ENCODE peak calls at places on chromosomes 5 and 9, in nine cellular contexts. U, S, F, V, O, X, Z, I and R are unnamed samples.

GRCh38 chr9:124263800-124264426 is 6.2 kb downstream of the NEK6 start:
- DNase-seq in S (no peak), F (no peak), V (no peak), X (peak), I (no peak), U (no peak), O (no peak), Z (no peak), R (no peak)

GRCh38 chr5:82886911-82887310 is 190.3 kb downstream of the TMEM167A start:
- DNase-seq in X (no peak), O (no peak), U (no peak), Z (no peak), F (no peak), V (no peak), I (no peak), S (no peak), R (no peak)

GRCh38 chr5:96113170-96113939 is 151.7 kb upstream of the ELL2 start:
- DNase-seq in U (no peak), F (no peak), I (peak), V (no peak), O (no peak), Z (no peak), X (no peak), S (no peak), R (no peak)

GRCh38 chr5:1670342-1670741 is 129.3 kb downstream of the MRPL36 start:
- DNase-seq in O (no peak), U (no peak), V (no peak), X (no peak), S (no peak), I (no peak), Z (no peak), F (no peak), R (no peak)

GRCh38 chr9:581673-582497 is 259.6 kb upstream of the DMRT1 start:
- DNase-seq in I (peak), F (no peak), Z (no peak), X (no peak), V (no peak), S (no peak), U (no peak), O (no peak), R (no peak)

GRCh38 chr5:78536797-78537196 is 111.8 kb downstream of the LHFPL2 start:
- DNase-seq in Z (no peak), U (no peak), F (no peak), I (no peak), S (no peak), V (no peak), O (no peak), X (no peak), R (no peak)

GRCh38 chr9:120857481-120857880 is 14.8 kb upstream of the PSMD5 start:
- DNase-seq in U (no peak), O (no peak), S (no peak), V (no peak), Z (no peak), I (no peak), F (no peak), X (peak), R (no peak)

GRCh38 chr5:179228341-179229121 is 116.7 kb downstream of the ADAMTS2 start:
- DNase-seq in I (no peak), O (no peak), V (no peak), F (no peak), S (no peak), X (no peak), U (no peak), Z (no peak), R (no peak)

GRCh38 chr5:65832603-65833228 is 93.7 kb upstream of the ERBIN start:
- DNase-seq in X (no peak), O (no peak), Z (no peak), U (no peak), V (no peak), S (no peak), F (no peak), I (no peak), R (no peak)

GRCh38 chr9:114771901-114772300 is 33.9 kb downstream of the TNFSF15 start:
- DNase-seq in X (no peak), V (no peak), F (no peak), Z (no peak), S (no peak), U (no peak), O (no peak), I (no peak), R (no peak)

GRCh38 chr9:88957526-88957925 is 33.7 kb upstream of the S1PR3 start:
- DNase-seq in Z (no peak), I (no peak), U (no peak), F (no peak), V (no peak), S (no peak), X (no peak), O (peak), R (no peak)

GRCh38 chr5:163172540-163173337 is 264.7 kb upstream of the CCNG1 start:
- DNase-seq in F (no peak), O (no peak), X (peak), I (peak), V (no peak), S (no peak), U (no peak), Z (no peak), R (no peak)

GRCh38 chr5:151162794-151163193 is 5.2 kb upstream of the ANXA6 start:
- DNase-seq in X (no peak), O (no peak), S (no peak), I (no peak), F (no peak), V (no peak), U (no peak), Z (no peak), R (no peak)

GRCh38 chr9:117013596-117013995 is 326.5 kb downstream of the TRIM32 start:
- DNase-seq in X (no peak), U (no peak), I (no peak), Z (no peak), S (no peak), F (no peak), O (no peak), V (no peak), R (no peak)

GRCh38 chr5:2010940-2011339 is 128.2 kb upstream of the IRX4 start:
- DNase-seq in S (no peak), I (no peak), V (no peak), X (no peak), Z (no peak), U (no peak), F (no peak), O (no peak), R (no peak)

GRCh38 chr9:92138157-92138959 is 23.1 kb upstream of the SPTLC1 start:
- DNase-seq in S (peak), U (peak), I (peak), Z (peak), F (peak), O (peak), V (no peak), X (peak), R (peak)

GRCh38 chr5:15885156-15885555 is 294.4 kb downstream of the MARCHF11 start:
- DNase-seq in O (no peak), U (no peak), S (no peak), X (no peak), Z (peak), V (no peak), F (no peak), I (no peak), R (no peak)

GRCh38 chr5:116032094-116032517 is at the start of gene ARL14EPL:
- DNase-seq in O (no peak), U (no peak), V (peak), I (no peak), S (no peak), F (no peak), Z (peak), X (peak), R (no peak)

GRCh38 chr5:15645776-15646175 is 145.8 kb downstream of the FBXL7 start:
- DNase-seq in Z (peak), X (no peak), S (no peak), U (no peak), I (no peak), F (no peak), V (peak), O (no peak), R (no peak)

GRCh38 chr5:141354900-141355469 is at the start of gene PCDHGA4:
- DNase-seq in F (no peak), X (peak), I (no peak), V (no peak), S (no peak), U (no peak), O (no peak), Z (peak), R (no peak)

GRCh38 chr9:98523231-98523901 is 185.4 kb downstream of the GABBR2 start:
- DNase-seq in S (no peak), X (peak), V (no peak), I (no peak), O (no peak), Z (peak), U (no peak), F (peak), R (no peak)

GRCh38 chr5:29894668-29895067 is 1298.8 kb upstream of the CDH6 start:
- DNase-seq in S (no peak), V (no peak), F (no peak), O (peak), U (no peak), I (no peak), X (no peak), Z (no peak), R (no peak)

GRCh38 chr9:133114451-133114885 is 6.6 kb downstream of the RALGDS start:
- DNase-seq in I (no peak), S (no peak), U (no peak), X (no peak), O (no peak), F (no peak), Z (no peak), V (no peak), R (no peak)

GRCh38 chr5:113378960-113379541 is 55.7 kb downstream of the TSSK1B start:
- DNase-seq in I (peak), X (peak), S (peak), U (peak), F (peak), O (peak), Z (peak), V (peak), R (peak)

GRCh38 chr5:123371575-123372179 is 51.5 kb downstream of the CEP120 start:
- DNase-seq in S (no peak), X (peak), V (peak), F (no peak), I (peak), U (no peak), O (peak), Z (peak), R (no peak)

GRCh38 chr5:134374234-134374633 is 2.9 kb downstream of the UBE2B start:
- DNase-seq in O (no peak), F (no peak), U (peak), Z (no peak), X (peak), S (no peak), I (no peak), V (no peak), R (no peak)

GRCh38 chr5:176806137-176806536 is 4.2 kb upstream of the UNC5A start:
- DNase-seq in S (no peak), V (no peak), O (no peak), I (no peak), X (peak), F (no peak), U (no peak), Z (peak), R (no peak)